ENCODE peak calls at places on chromosomes 1 and 21, in four cellular contexts. One of them, this sample, is unnamed.

GRCh38 chr21:38376693-38377092 is 119.9 kb downstream of the KCNJ15 start:
- DNase-seq in IMR-90: no peak
- DNase-seq in H9: no peak
- DNase-seq in H1: no peak
- DNase-seq in this sample: no peak

GRCh38 chr1:48017716-48018115 is 20.5 kb upstream of the TRABD2B start:
- DNase-seq in IMR-90: peak
- DNase-seq in H9: peak
- DNase-seq in H1: no peak
- DNase-seq in this sample: no peak

GRCh38 chr1:20126041-20126805 is 6.9 kb upstream of the PLA2G2D start:
- DNase-seq in IMR-90: no peak
- DNase-seq in H9: no peak
- DNase-seq in H1: no peak
- DNase-seq in this sample: no peak

GRCh38 chr1:31230378-31230777 is 9.3 kb downstream of the NKAIN1 start:
- DNase-seq in IMR-90: no peak
- DNase-seq in H9: no peak
- DNase-seq in H1: no peak
- DNase-seq in this sample: no peak

GRCh38 chr1:151703813-151704212 is 12.8 kb downstream of the CELF3 start:
- DNase-seq in IMR-90: no peak
- DNase-seq in H9: no peak
- DNase-seq in H1: no peak
- DNase-seq in this sample: no peak

GRCh38 chr1:203695116-203695515 is 68.5 kb downstream of the ATP2B4 start:
- DNase-seq in IMR-90: no peak
- DNase-seq in H9: no peak
- DNase-seq in H1: no peak
- DNase-seq in this sample: no peak

GRCh38 chr1:203028067-203028783 is 1.9 kb downstream of the PPFIA4 start:
- DNase-seq in IMR-90: no peak
- DNase-seq in H9: no peak
- DNase-seq in H1: no peak
- DNase-seq in this sample: no peak

GRCh38 chr1:145961425-145962156 is 2.8 kb downstream of the ANKRD34A start:
- DNase-seq in IMR-90: no peak
- DNase-seq in H9: no peak
- DNase-seq in H1: no peak
- DNase-seq in this sample: peak

GRCh38 chr1:233790662-233791371 is 113.7 kb upstream of the SLC35F3 start:
- DNase-seq in IMR-90: peak
- DNase-seq in H9: peak
- DNase-seq in H1: no peak
- DNase-seq in this sample: peak

GRCh38 chr1:199173356-199173755 is 534.5 kb downstream of the PTPRC start:
- DNase-seq in IMR-90: peak
- DNase-seq in H9: no peak
- DNase-seq in H1: no peak
- DNase-seq in this sample: no peak

GRCh38 chr1:3030663-3031381 is 9.6 kb downstream of the ACTRT2 start:
- DNase-seq in IMR-90: no peak
- DNase-seq in H9: peak
- DNase-seq in H1: no peak
- DNase-seq in this sample: no peak

GRCh38 chr1:202561726-202562442 is 148.4 kb downstream of the SYT2 start:
- DNase-seq in IMR-90: no peak
- DNase-seq in H9: no peak
- DNase-seq in H1: no peak
- DNase-seq in this sample: peak

GRCh38 chr21:44948426-44949120 is 8.7 kb downstream of the SLX9 start:
- DNase-seq in IMR-90: no peak
- DNase-seq in H9: no peak
- DNase-seq in H1: no peak
- DNase-seq in this sample: no peak

GRCh38 chr1:101732221-101732620 is 264.5 kb downstream of the OLFM3 start:
- DNase-seq in IMR-90: no peak
- DNase-seq in H9: no peak
- DNase-seq in H1: no peak
- DNase-seq in this sample: no peak

GRCh38 chr1:107920578-107920977 is 44.4 kb downstream of the VAV3 start:
- DNase-seq in IMR-90: no peak
- DNase-seq in H9: no peak
- DNase-seq in H1: no peak
- DNase-seq in this sample: no peak

GRCh38 chr1:200108659-200109058 is 81.1 kb downstream of the NR5A2 start:
- DNase-seq in IMR-90: no peak
- DNase-seq in H9: no peak
- DNase-seq in H1: no peak
- DNase-seq in this sample: no peak

GRCh38 chr1:187474266-187474665 is 645.5 kb downstream of the PLA2G4A start:
- DNase-seq in IMR-90: peak
- DNase-seq in H9: no peak
- DNase-seq in H1: no peak
- DNase-seq in this sample: no peak

GRCh38 chr1:29508458-29509107 is 272.3 kb downstream of the PTPRU start:
- DNase-seq in IMR-90: no peak
- DNase-seq in H9: peak
- DNase-seq in H1: no peak
- DNase-seq in this sample: peak

GRCh38 chr1:224929335-224930237 is at the start of gene DNAH14:
- DNase-seq in IMR-90: peak
- DNase-seq in H9: peak
- DNase-seq in H1: peak
- DNase-seq in this sample: peak

GRCh38 chr1:56153276-56153675 is 426.1 kb downstream of the PLPP3 start:
- DNase-seq in IMR-90: no peak
- DNase-seq in H9: no peak
- DNase-seq in H1: no peak
- DNase-seq in this sample: no peak

GRCh38 chr1:88104234-88104633 is 579.8 kb upstream of the PKN2 start:
- DNase-seq in IMR-90: peak
- DNase-seq in H9: no peak
- DNase-seq in H1: no peak
- DNase-seq in this sample: no peak

GRCh38 chr21:34953950-34954349 is 95.2 kb downstream of the RUNX1 start:
- DNase-seq in IMR-90: no peak
- DNase-seq in H9: no peak
- DNase-seq in H1: no peak
- DNase-seq in this sample: no peak

GRCh38 chr1:181149326-181150000 is 61.0 kb downstream of the IER5 start:
- DNase-seq in IMR-90: no peak
- DNase-seq in H9: no peak
- DNase-seq in H1: no peak
- DNase-seq in this sample: no peak

GRCh38 chr1:110218739-110219138 is 8.6 kb downstream of the KCNC4 start:
- DNase-seq in IMR-90: peak
- DNase-seq in H9: no peak
- DNase-seq in H1: no peak
- DNase-seq in this sample: peak

GRCh38 chr1:54297596-54298283 is 97.8 kb downstream of the MRPL37 start:
- DNase-seq in IMR-90: no peak
- DNase-seq in H9: no peak
- DNase-seq in H1: no peak
- DNase-seq in this sample: no peak

GRCh38 chr1:230315099-230315498 is 111.0 kb downstream of the PGBD5 start:
- DNase-seq in IMR-90: no peak
- DNase-seq in H9: no peak
- DNase-seq in H1: no peak
- DNase-seq in this sample: no peak
- H3K56ac ChIP-seq in IMR-90: no peak
- H3K56ac ChIP-seq in H9: no peak
- H3K56ac ChIP-seq in H1: no peak
- H3K56ac ChIP-seq in this sample: no peak

GRCh38 chr1:39190096-39190495 is 14.4 kb upstream of the MACF1 start:
- DNase-seq in IMR-90: no peak
- DNase-seq in H9: no peak
- DNase-seq in H1: no peak
- DNase-seq in this sample: no peak
- H3K56ac ChIP-seq in IMR-90: peak
- H3K56ac ChIP-seq in H9: no peak
- H3K56ac ChIP-seq in H1: no peak
- H3K56ac ChIP-seq in this sample: no peak

GRCh38 chr1:91608876-91609275 is 108.2 kb downstream of the CDC7 start:
- DNase-seq in IMR-90: peak
- DNase-seq in H9: no peak
- DNase-seq in H1: no peak
- DNase-seq in this sample: peak
- H3K56ac ChIP-seq in IMR-90: no peak
- H3K56ac ChIP-seq in H9: no peak
- H3K56ac ChIP-seq in H1: no peak
- H3K56ac ChIP-seq in this sample: no peak

DNA sequence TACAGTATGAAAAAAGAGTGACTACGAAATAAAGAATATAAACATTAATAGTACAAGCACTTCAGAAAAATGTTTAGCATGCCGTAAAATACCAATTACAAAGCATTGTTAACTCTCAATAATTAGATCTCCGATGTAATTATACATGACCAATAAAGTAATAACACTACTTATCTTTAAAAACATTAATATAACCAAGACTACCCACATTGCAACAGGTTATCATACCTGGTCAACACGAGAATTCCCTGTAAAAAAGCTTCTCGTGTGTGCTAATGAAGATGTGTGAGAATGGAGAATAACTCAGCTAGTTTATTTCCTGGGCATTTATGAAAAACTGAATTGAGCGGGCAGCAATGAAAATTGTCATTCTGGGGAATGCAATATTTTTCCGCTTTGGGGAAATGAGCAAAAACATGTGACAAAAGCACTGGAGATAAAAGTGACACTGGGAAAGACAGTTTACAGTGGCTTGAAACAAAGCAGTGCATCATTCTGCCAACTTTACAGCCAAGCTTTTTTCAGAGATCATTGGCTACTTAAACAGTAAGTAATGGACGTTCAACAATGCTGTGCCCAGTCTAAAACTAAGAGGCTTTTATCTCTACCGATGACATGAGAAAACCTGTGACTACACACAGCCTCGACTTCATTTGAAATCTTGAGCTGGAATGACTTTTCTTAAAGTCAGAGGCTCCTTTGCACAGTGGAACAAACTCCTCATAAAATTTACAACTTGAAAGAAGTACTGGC is 34.7 kb downstream of the ITPKB start:
- DNase-seq in IMR-90: no peak
- DNase-seq in H9: no peak
- DNase-seq in H1: no peak
- DNase-seq in this sample: no peak
- H3K56ac ChIP-seq in IMR-90: no peak
- H3K56ac ChIP-seq in H9: no peak
- H3K56ac ChIP-seq in H1: no peak
- H3K56ac ChIP-seq in this sample: no peak

GRCh38 chr1:165289556-165289955 is 67.0 kb downstream of the LMX1A start:
- DNase-seq in IMR-90: no peak
- DNase-seq in H9: no peak
- DNase-seq in H1: no peak
- DNase-seq in this sample: no peak

GRCh38 chr1:165288301-165289120 is 68.0 kb downstream of the LMX1A start:
- DNase-seq in IMR-90: no peak
- DNase-seq in H9: no peak
- DNase-seq in H1: no peak
- DNase-seq in this sample: peak

GRCh38 chr1:165290143-165290542 is 66.4 kb downstream of the LMX1A start:
- DNase-seq in IMR-90: no peak
- DNase-seq in H9: no peak
- DNase-seq in H1: no peak
- DNase-seq in this sample: peak

GRCh38 chr1:165287329-165287728 is 69.2 kb downstream of the LMX1A start:
- DNase-seq in IMR-90: no peak
- DNase-seq in H9: peak
- DNase-seq in H1: peak
- DNase-seq in this sample: peak

DNA sequence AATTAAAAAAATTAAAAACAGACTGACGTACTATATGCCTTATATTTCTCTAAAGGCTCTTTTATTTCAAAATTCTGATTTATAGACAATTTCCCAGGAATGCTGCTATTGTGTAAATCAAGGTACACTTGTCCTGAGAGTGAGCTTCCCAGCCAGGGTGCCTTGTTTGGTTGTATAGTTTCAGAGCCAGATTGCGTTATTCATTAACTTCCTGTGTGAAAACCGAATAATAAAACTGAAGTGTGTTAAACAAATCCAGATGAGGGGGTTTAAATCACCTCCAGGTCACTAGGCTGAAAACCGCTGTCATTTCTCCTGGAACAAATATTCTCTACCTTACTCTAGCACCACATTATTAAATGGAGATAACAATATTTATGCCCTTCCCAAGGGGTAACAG is 68.7 kb downstream of the LMX1A start:
- DNase-seq in IMR-90: no peak
- DNase-seq in H9: no peak
- DNase-seq in H1: no peak
- DNase-seq in this sample: no peak
- H3K56ac ChIP-seq in IMR-90: no peak
- H3K56ac ChIP-seq in H9: no peak
- H3K56ac ChIP-seq in H1: no peak
- H3K56ac ChIP-seq in this sample: no peak

GRCh38 chr1:114196992-114197907 is 43.6 kb upstream of the SYT6 start:
- DNase-seq in IMR-90: no peak
- DNase-seq in H9: no peak
- DNase-seq in H1: no peak
- DNase-seq in this sample: no peak
- H3K56ac ChIP-seq in IMR-90: no peak
- H3K56ac ChIP-seq in H9: no peak
- H3K56ac ChIP-seq in H1: no peak
- H3K56ac ChIP-seq in this sample: no peak

GRCh38 chr21:17386498-17386897 is 126.3 kb upstream of the CXADR start:
- DNase-seq in IMR-90: no peak
- DNase-seq in H9: no peak
- DNase-seq in H1: no peak
- DNase-seq in this sample: peak
- H3K56ac ChIP-seq in IMR-90: no peak
- H3K56ac ChIP-seq in H9: no peak
- H3K56ac ChIP-seq in H1: no peak
- H3K56ac ChIP-seq in this sample: no peak

GRCh38 chr1:80249699-80250098 is 1243.2 kb upstream of the ADGRL4 start:
- DNase-seq in IMR-90: no peak
- DNase-seq in H9: no peak
- DNase-seq in H1: no peak
- DNase-seq in this sample: peak
- H3K56ac ChIP-seq in IMR-90: no peak
- H3K56ac ChIP-seq in H9: no peak
- H3K56ac ChIP-seq in H1: no peak
- H3K56ac ChIP-seq in this sample: no peak

GRCh38 chr1:94514095-94514727 is 27.3 kb downstream of the F3 start:
- DNase-seq in IMR-90: peak
- DNase-seq in H9: peak
- DNase-seq in H1: no peak
- DNase-seq in this sample: peak
- H3K56ac ChIP-seq in IMR-90: no peak
- H3K56ac ChIP-seq in H9: no peak
- H3K56ac ChIP-seq in H1: no peak
- H3K56ac ChIP-seq in this sample: no peak

This sample was measured in mesendoderm.